ENCODE peak calls at places on chromosomes 5 and 9, in six cellular contexts. A is ovary, Z is A549, R is HepG2, H is transverse colon, Y is stomach. X is an unnamed sample.

GRCh38 chr5:39315995-39316394 is 48.3 kb downstream of the C9 start:
- DNase-seq in Z (no peak), A (no peak), H (no peak), Y (no peak), R (no peak), X (no peak)

GRCh38 chr5:74382115-74382514 is 258.4 kb downstream of the ENC1 start:
- DNase-seq in A (no peak), Y (no peak), H (no peak), Z (no peak), R (no peak), X (no peak)

GRCh38 chr5:9468070-9468388 is 77.8 kb downstream of the SEMA5A start:
- DNase-seq in R (no peak), A (no peak), Z (no peak), Y (no peak), H (no peak), X (peak; percentile 74)

GRCh38 chr9:28270156-28270555 is 696.9 kb upstream of the C9orf72 start:
- DNase-seq in H (no peak), A (no peak), R (no peak), Z (no peak), Y (no peak), X (no peak)

GRCh38 chr5:55868846-55869245 is 17.7 kb downstream of the IL31RA start:
- DNase-seq in Y (no peak), H (no peak), Z (peak; percentile 79), A (no peak), R (peak; percentile 19), X (no peak)

GRCh38 chr5:130836729-130837660 is 328.1 kb downstream of the HINT1 start:
- DNase-seq in H (no peak), Y (no peak), Z (no peak), A (no peak), R (no peak), X (no peak)

GRCh38 chr5:93870649-93871048 is 129.2 kb upstream of the POU5F2 start:
- DNase-seq in R (no peak), H (no peak), Z (no peak), A (no peak), Y (no peak), X (no peak)

GRCh38 chr9:33108472-33108871 is 32.0 kb upstream of the SMU1 start:
- DNase-seq in A (no peak), Z (no peak), H (no peak), Y (no peak), R (no peak), X (no peak)

GRCh38 chr9:4489562-4489918 is 728 bp upstream of the SLC1A1 start:
- DNase-seq in Y (peak; percentile 44), Z (peak; percentile 42), A (peak; percentile 11), H (no peak), R (no peak), X (no peak)

GRCh38 chr5:90231688-90232087 is 177.9 kb downstream of the CETN3 start:
- DNase-seq in H (no peak), Z (no peak), A (no peak), R (no peak), Y (no peak), X (no peak)

GRCh38 chr5:39519566-39520231 is 94.9 kb upstream of the DAB2 start:
- DNase-seq in H (no peak), Z (no peak), R (no peak), A (no peak), Y (no peak), X (no peak)

GRCh38 chr5:137254695-137255094 is 244.4 kb downstream of the SPOCK1 start:
- DNase-seq in Z (no peak), A (no peak), H (no peak), Y (no peak), R (no peak), X (peak; percentile 91)

GRCh38 chr9:981491-981898 is 5.0 kb downstream of the DMRT3 start:
- DNase-seq in Y (no peak), H (no peak), A (no peak), R (no peak), Z (no peak), X (peak; percentile 68)

GRCh38 chr5:82879089-82879488 is 198.1 kb downstream of the TMEM167A start:
- DNase-seq in R (no peak), H (no peak), Z (no peak), Y (no peak), A (no peak), X (no peak)

GRCh38 chr5:73218552-73219171 is 45.7 kb downstream of the TMEM174 start:
- DNase-seq in H (no peak), R (no peak), Z (peak; percentile 44), Y (no peak), A (no peak), X (peak; percentile 62)

GRCh38 chr5:61623401-61624069 is 291.5 kb downstream of the ZSWIM6 start:
- DNase-seq in R (peak; percentile 5), Z (peak; percentile 54), A (no peak), Y (no peak), H (no peak), X (no peak)

GRCh38 chr5:139384591-139385051 is 1.5 kb upstream of the SLC23A1 start:
- DNase-seq in Y (no peak), H (no peak), Z (no peak), R (no peak), A (no peak), X (no peak)

GRCh38 chr5:135372654-135373381 is 26.2 kb downstream of the MACROH2A1 start:
- DNase-seq in Z (no peak), A (no peak), R (no peak), Y (no peak), H (no peak), X (no peak)

GRCh38 chr5:135373747-135374515 is 25.1 kb downstream of the MACROH2A1 start:
- DNase-seq in H (no peak), Y (no peak), Z (no peak), A (no peak), R (peak; percentile 21), X (no peak)

GRCh38 chr5:135377751-135378680 is 21.0 kb downstream of the MACROH2A1 start:
- DNase-seq in Z (no peak), Y (no peak), R (no peak), H (no peak), A (no peak), X (no peak)

GRCh38 chr5:135376961-135377621 is 21.9 kb downstream of the MACROH2A1 start:
- DNase-seq in Y (peak; percentile 43), R (no peak), A (no peak), H (no peak), Z (no peak), X (no peak)

GRCh38 chr5:135375040-135375439 is 24.0 kb downstream of the MACROH2A1 start:
- DNase-seq in R (no peak), Z (no peak), H (no peak), Y (no peak), A (no peak), X (no peak)
- H3K4me1 ChIP-seq in R (no peaks in the 10 kb centered on the region), Z (peaks cover 23% of the 10 kb centered on the region), H (peaks cover 46% of the 10 kb centered on the region), Y (peaks cover 92% of the 10 kb centered on the region), A (peaks cover 3% of the 10 kb centered on the region), X (peaks cover 87% of the 10 kb centered on the region)

DNA sequence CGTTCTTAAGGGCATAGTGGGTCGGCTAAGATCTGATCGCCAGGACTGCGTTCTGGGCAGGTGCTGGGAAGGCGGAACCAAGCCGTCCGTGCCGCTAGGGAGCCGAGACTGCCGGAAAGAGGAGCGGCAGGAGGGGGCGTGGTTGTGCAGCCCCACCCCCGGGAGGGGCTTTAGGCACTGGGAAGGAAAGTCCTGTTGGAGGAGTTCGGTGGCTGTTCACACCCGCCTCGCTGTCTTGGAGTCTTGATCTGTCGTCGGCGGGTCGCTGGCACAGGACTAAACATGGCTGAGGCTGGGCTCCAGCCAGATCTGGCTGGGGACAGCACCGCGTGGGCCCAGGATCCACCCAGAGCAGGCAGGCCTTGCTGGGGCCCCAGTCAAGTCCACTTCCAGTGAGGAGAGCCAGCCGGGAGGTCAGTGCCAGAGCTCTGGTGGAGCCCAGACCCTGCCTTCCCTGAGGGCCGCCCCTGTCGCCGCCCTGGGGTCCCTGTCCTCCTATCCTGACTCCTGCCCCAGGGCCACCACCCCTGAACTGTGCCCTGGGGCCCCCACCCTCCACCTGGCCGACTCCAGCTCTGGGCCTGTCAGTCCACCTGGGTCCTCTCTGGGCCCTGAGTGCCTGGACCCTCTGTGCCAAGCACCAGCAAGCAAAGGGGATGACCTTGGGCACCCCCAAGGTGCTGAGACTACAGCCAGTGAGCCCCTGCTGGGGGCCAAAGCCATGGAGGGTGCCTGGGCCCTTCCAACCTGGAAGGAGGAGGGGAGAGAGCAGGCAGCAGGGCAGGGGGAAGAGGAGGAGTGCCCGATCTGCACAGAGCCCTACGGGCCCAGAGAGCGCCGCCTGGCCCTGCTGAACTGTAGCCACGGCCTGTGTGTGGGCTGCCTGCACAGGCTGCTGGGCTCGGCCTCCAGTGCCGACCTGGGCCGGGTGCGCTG is 4.5 kb downstream of the RNF208 start:
- DNase-seq in R (peak; percentile 66), Z (no peak), A (no peak), Y (peak; percentile 95), H (peak; percentile 93), X (no peak)
- TF ChIP-seq POLR2A in R (no peak), Z (no peak), A (no peak), Y (no peak), H (peak; percentile 94), X (no peak)

DNA sequence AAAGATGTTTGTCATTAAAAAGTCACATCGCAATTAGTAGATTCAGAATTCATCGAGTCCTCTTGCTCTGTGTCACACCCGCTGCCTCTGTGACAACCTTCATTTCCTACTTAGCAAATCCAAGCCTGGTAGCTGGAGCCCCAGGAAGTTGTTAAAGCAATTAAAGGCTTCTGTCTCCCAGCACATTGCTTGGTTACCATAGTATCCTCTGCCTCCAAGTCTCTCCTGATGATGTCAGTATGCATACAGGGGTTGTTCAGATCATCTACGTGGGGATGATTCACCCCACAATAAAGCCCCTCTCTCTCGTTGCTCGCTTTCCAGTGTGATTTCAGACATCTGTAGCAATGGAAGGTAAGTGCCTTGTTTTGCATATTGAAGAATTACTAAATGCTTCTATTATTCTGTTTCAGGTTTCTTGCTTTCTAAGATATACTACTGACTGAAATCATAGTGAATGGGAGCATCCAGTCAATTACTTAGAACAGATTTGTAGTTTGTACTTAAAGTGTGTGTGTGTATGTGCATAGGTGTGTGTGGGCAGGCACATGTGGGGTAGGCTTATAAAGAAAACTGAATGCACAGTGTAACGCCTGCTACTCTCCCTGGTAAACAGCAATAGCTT is 52.9 kb downstream of the PAM start:
- DNase-seq in Y (no peak), Z (no peak), H (peak; percentile 11), R (no peak), A (no peak), X (no peak)
- TF ChIP-seq EP300 in Y (no peak), Z (no peak), H (no peak), R (no peak), A (no peak), X (no peak)

GRCh38 chr9:121743441-121744001 is 92.1 kb downstream of the DAB2IP start:
- DNase-seq in R (peak; percentile 85), Z (peak; percentile 96), Y (peak; percentile 90), A (peak; percentile 69), H (peak; percentile 82), X (peak; percentile 93)

GRCh38 chr9:121741198-121741918 is 89.9 kb downstream of the DAB2IP start:
- DNase-seq in Z (no peak), H (no peak), Y (peak; percentile 53), R (no peak), A (no peak), X (no peak)

GRCh38 chr9:121744687-121745395 is 93.4 kb downstream of the DAB2IP start:
- DNase-seq in Y (no peak), H (no peak), R (peak; percentile 61), Z (no peak), A (peak; percentile 37), X (no peak)

GRCh38 chr9:121744002-121744686 is 92.7 kb downstream of the DAB2IP start:
- DNase-seq in Z (peak; percentile 90), H (peak; percentile 75), R (peak; percentile 74), A (peak; percentile 61), Y (peak; percentile 73), X (no peak)

DNA sequence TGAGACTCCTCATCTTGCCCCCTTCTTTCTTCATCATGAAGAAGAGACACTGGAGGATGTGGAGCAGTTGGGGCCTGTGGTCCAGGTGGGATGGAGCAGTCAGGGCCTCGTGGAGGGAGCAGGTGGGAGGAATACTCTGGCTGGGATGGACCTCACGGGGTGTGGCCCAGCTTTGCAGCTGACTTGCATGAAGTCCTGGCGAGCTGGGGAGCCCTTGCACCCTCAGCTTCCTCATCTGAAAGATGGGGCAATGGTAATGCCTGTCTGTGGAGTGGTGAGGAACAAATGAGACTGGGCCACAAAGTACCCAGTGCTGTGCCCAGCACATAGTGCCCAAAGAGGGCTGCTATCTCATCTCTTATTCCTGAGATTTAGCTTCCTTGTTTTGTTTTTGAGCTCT is 91.5 kb downstream of the DAB2IP start:
- DNase-seq in H (no peak), R (no peak), Y (no peak), Z (no peak), A (no peak), X (no peak)
- H3K4me1 ChIP-seq in H (peaks cover 77% of the 10 kb centered on the region), R (peaks cover 89% of the 10 kb centered on the region), Y (peaks cover 99% of the 10 kb centered on the region), Z (peaks cover 35% of the 10 kb centered on the region), A (peaks cover 52% of the 10 kb centered on the region), X (peaks cover 89% of the 10 kb centered on the region)

X was measured in esophagus muscularis mucosa.